ENCODE peak calls at places on chromosomes 2 and 18, in ten cellular contexts. O is PC-3, D is thoracic aorta, M is cardiac fibroblast, Q is kidney epithelial cell, W is HepG2, J is adrenal gland, V is fibroblast of mammary gland, R is cardiac muscle cell, S is GM12865. E is an unnamed sample.

GRCh38 chr18:46393230-46393629 is 263.8 kb downstream of the LOXHD1 start:
- DNase-seq in J (no peak), M (no peak), R (no peak), D (no peak), W (no peak), S (no peak), V (no peak), Q (no peak), O (no peak), E (no peak)

GRCh38 chr2:188701836-188702235 is 272.3 kb upstream of the COL3A1 start:
- DNase-seq in D (no peak), V (peak), O (peak), R (peak), S (no peak), M (peak), W (no peak), J (no peak), Q (no peak), E (no peak)

GRCh38 chr2:235077046-235077445 is 125.2 kb downstream of the SH3BP4 start:
- DNase-seq in R (no peak), M (no peak), J (no peak), O (no peak), V (no peak), D (no peak), S (no peak), Q (no peak), W (no peak), E (no peak)

GRCh38 chr18:57276720-57277284 is 75.6 kb upstream of the ST8SIA3 start:
- DNase-seq in W (no peak), O (no peak), R (no peak), J (no peak), V (no peak), D (no peak), M (no peak), S (no peak), Q (no peak), E (no peak)

GRCh38 chr2:217360781-217361485 is 501.1 kb upstream of the TNP1 start:
- DNase-seq in J (peak), V (peak), Q (peak), O (peak), W (no peak), D (no peak), R (peak), S (no peak), M (peak), E (no peak)

GRCh38 chr2:66700181-66700686 is 265.3 kb downstream of the MEIS1 start:
- DNase-seq in M (no peak), V (no peak), W (no peak), Q (no peak), D (no peak), R (no peak), J (no peak), S (no peak), O (peak), E (no peak)

GRCh38 chr2:201257381-201257940 is 2.9 kb upstream of the CASP8 start:
- DNase-seq in D (no peak), M (no peak), W (no peak), Q (no peak), J (peak), O (no peak), S (peak), R (no peak), V (no peak), E (peak)

GRCh38 chr2:142130111-142131015 is 453 bp downstream of the LRP1B start:
- DNase-seq in W (peak), J (peak), D (no peak), O (peak), R (peak), Q (no peak), S (peak), M (peak), V (peak), E (peak)

GRCh38 chr2:457792-458430 is 170.0 kb upstream of the ALKAL2 start:
- DNase-seq in J (no peak), V (no peak), W (no peak), O (peak), M (no peak), D (no peak), S (no peak), R (no peak), Q (peak), E (no peak)

GRCh38 chr2:33134086-33134763 is 187.5 kb downstream of the LTBP1 start:
- DNase-seq in W (peak), J (peak), S (no peak), R (peak), Q (peak), D (peak), M (peak), V (peak), O (peak), E (no peak)

GRCh38 chr2:64904405-64905329 is 84.5 kb upstream of the SLC1A4 start:
- DNase-seq in J (no peak), Q (no peak), V (no peak), D (no peak), S (peak), M (no peak), R (no peak), O (no peak), W (peak), E (no peak)

GRCh38 chr2:38097611-38098350 is 21.8 kb upstream of the CYP1B1 start:
- DNase-seq in V (peak), O (no peak), J (no peak), Q (no peak), S (no peak), W (no peak), R (peak), M (peak), D (no peak), E (no peak)

GRCh38 chr2:6342273-6342920 is 523.3 kb downstream of the CMPK2 start:
- DNase-seq in S (no peak), O (no peak), J (no peak), M (no peak), R (no peak), W (no peak), V (no peak), D (no peak), Q (no peak), E (no peak)

GRCh38 chr18:3675446-3675845 is 225.5 kb downstream of the TGIF1 start:
- DNase-seq in Q (peak), M (no peak), V (no peak), R (no peak), J (no peak), D (no peak), W (peak), S (no peak), O (peak), E (no peak)

GRCh38 chr2:66982766-66983165 is 414.4 kb upstream of the ETAA1 start:
- DNase-seq in V (peak), O (peak), J (no peak), D (no peak), W (no peak), Q (no peak), M (peak), S (no peak), R (peak), E (no peak)

GRCh38 chr2:237596518-237596855 is 6.0 kb upstream of the RAB17 start:
- DNase-seq in Q (no peak), M (no peak), R (no peak), D (no peak), W (no peak), O (no peak), V (no peak), S (no peak), J (no peak), E (no peak)

GRCh38 chr2:88442501-88442900 is 10.0 kb downstream of the FOXI3 start:
- DNase-seq in O (no peak), Q (no peak), R (no peak), S (no peak), J (no peak), M (no peak), V (no peak), W (no peak), D (no peak), E (no peak)

GRCh38 chr18:23825978-23826405 is 136.7 kb downstream of the LAMA3 start:
- DNase-seq in V (peak), Q (peak), S (no peak), J (peak), D (peak), M (peak), W (no peak), O (peak), R (peak), E (no peak)

GRCh38 chr2:48600204-48600813 is 17.3 kb upstream of the GTF2A1L start:
- DNase-seq in W (peak), D (no peak), J (peak), V (peak), S (peak), R (peak), Q (no peak), M (peak), O (peak), E (no peak)

GRCh38 chr18:66440433-66440832 is 163.5 kb downstream of the CDH19 start:
- DNase-seq in M (no peak), J (no peak), O (no peak), V (no peak), Q (no peak), D (no peak), W (peak), R (no peak), S (no peak), E (no peak)

GRCh38 chr2:207334631-207335371 is 169.1 kb upstream of the KLF7 start:
- DNase-seq in M (peak), S (peak), W (no peak), V (peak), J (peak), D (peak), Q (peak), R (peak), O (peak), E (peak)

GRCh38 chr2:118431188-118431562 is 342.9 kb downstream of the INSIG2 start:
- DNase-seq in M (peak), D (no peak), V (no peak), R (peak), O (peak), W (no peak), J (no peak), S (no peak), Q (no peak), E (no peak)

GRCh38 chr2:201432551-201433388 is 18.5 kb downstream of the TRAK2 start:
- DNase-seq in R (peak), V (peak), D (no peak), M (peak), O (no peak), J (peak), Q (no peak), W (no peak), S (no peak), E (no peak)

GRCh38 chr2:177241771-177242135 is 22.8 kb downstream of the NFE2L2 start:
- DNase-seq in V (no peak), S (no peak), R (no peak), D (no peak), W (no peak), O (no peak), M (peak), Q (no peak), J (no peak), E (no peak)

GRCh38 chr2:23617817-23618216 is 232.8 kb downstream of the KLHL29 start:
- DNase-seq in D (no peak), M (no peak), Q (no peak), R (no peak), J (no peak), V (peak), W (no peak), O (no peak), S (no peak), E (no peak)

GRCh38 chr18:26614374-26614773 is 66.0 kb upstream of the KCTD1 start:
- DNase-seq in J (no peak), M (no peak), Q (no peak), W (no peak), O (no peak), D (no peak), V (no peak), R (no peak), S (no peak), E (no peak)

GRCh38 chr2:43084699-43085091 is 141.7 kb downstream of the ZFP36L2 start:
- DNase-seq in S (no peak), R (peak), D (no peak), V (peak), O (no peak), Q (no peak), M (peak), W (no peak), J (peak), E (no peak)

GRCh38 chr2:65037178-65037577 is 19.0 kb upstream of the CEP68 start:
- DNase-seq in J (no peak), W (no peak), M (no peak), D (no peak), R (no peak), Q (no peak), V (no peak), S (no peak), O (no peak), E (no peak)

GRCh38 chr18:33579868-33580205 is 1.8 kb downstream of the ASXL3 start:
- DNase-seq in O (no peak), J (no peak), M (no peak), W (no peak), Q (no peak), V (no peak), R (no peak), D (no peak), S (no peak), E (no peak)

GRCh38 chr2:39488450-39488849 is 51.4 kb upstream of the MAP4K3 start:
- DNase-seq in V (peak), D (no peak), M (peak), J (peak), O (peak), R (peak), W (peak), S (no peak), Q (peak), E (no peak)

GRCh38 chr2:191302459-191303155 is 57.4 kb downstream of the MYO1B start:
- DNase-seq in O (peak), J (no peak), W (peak), Q (no peak), D (no peak), S (peak), R (no peak), M (no peak), V (peak), E (peak)

GRCh38 chr18:4438938-4439337 is 16.2 kb downstream of the DLGAP1 start:
- DNase-seq in D (no peak), S (no peak), W (no peak), R (no peak), Q (no peak), V (no peak), J (no peak), O (no peak), M (no peak), E (no peak)

GRCh38 chr2:112626604-112627059 is 19.1 kb upstream of the SLC20A1 start:
- DNase-seq in J (peak), W (peak), S (peak), R (peak), O (peak), D (no peak), V (peak), Q (no peak), M (peak), E (peak)

GRCh38 chr2:15241208-15241607 is 319.9 kb downstream of the NBAS start:
- DNase-seq in W (peak), D (no peak), Q (no peak), J (no peak), R (no peak), V (no peak), S (no peak), O (peak), M (no peak), E (no peak)

GRCh38 chr2:226758886-226759660 is 40.5 kb downstream of the IRS1 start:
- DNase-seq in M (peak), S (no peak), W (no peak), O (peak), R (peak), D (no peak), Q (no peak), V (peak), J (no peak), E (no peak)

GRCh38 chr2:204473224-204473623 is 72.1 kb upstream of the PARD3B start:
- DNase-seq in D (no peak), Q (no peak), M (no peak), S (no peak), O (peak), J (no peak), V (no peak), R (no peak), W (no peak), E (no peak)

GRCh38 chr2:45922577-45922988 is 271.1 kb downstream of the PRKCE start:
- DNase-seq in W (no peak), V (no peak), R (peak), O (peak), S (no peak), M (peak), Q (no peak), J (no peak), D (no peak), E (no peak)

GRCh38 chr2:235577404-235578330 is 83.8 kb downstream of the AGAP1 start:
- DNase-seq in D (no peak), J (peak), W (peak), Q (no peak), V (peak), O (no peak), S (no peak), R (peak), M (peak), E (no peak)

GRCh38 chr2:78993518-78994148 is 31.9 kb upstream of the REG3G start:
- DNase-seq in M (no peak), J (no peak), Q (no peak), W (no peak), O (no peak), D (no peak), V (no peak), R (no peak), S (no peak), E (no peak)

GRCh38 chr2:78992807-78993517 is 32.5 kb upstream of the REG3G start:
- DNase-seq in J (no peak), D (no peak), S (no peak), Q (no peak), M (no peak), V (no peak), R (no peak), W (no peak), O (no peak), E (no peak)

GRCh38 chr2:78994789-78995188 is 30.7 kb upstream of the REG3G start:
- DNase-seq in V (no peak), Q (no peak), M (no peak), D (no peak), R (no peak), S (no peak), O (no peak), J (no peak), W (no peak), E (no peak)

GRCh38 chr2:78992451-78992806 is 33.1 kb upstream of the REG3G start:
- DNase-seq in S (no peak), V (peak), J (peak), W (peak), M (peak), D (no peak), Q (no peak), O (peak), R (peak), E (no peak)
- TF ChIP-seq CTCF in S (peak), V (peak), J (peak), W (peak), M (peak), D (no peak), Q (peak), O (peak), R (peak), E (peak)

DNA sequence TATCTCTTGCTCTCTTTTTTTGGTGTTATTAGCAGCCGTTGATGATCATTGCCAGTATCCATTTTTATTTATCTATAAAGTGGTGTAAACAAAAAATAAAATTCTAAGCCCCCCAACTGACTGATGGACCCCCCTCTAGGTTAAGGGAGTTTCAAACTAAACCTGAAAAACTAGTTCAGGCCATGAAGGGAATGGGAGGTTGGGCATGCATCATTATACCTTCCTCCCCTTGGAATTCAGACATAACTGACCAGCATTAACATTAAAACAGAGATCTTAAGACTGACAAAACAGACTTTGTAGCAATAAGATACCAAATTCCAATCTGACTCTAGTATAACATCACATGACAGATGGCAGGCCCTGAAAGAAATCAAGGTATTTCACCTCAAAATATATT is 20.2 kb downstream of the RALBP1 start:
- DNase-seq in D (no peak), S (no peak), V (no peak), W (no peak), R (no peak), O (no peak), J (no peak), M (no peak), Q (no peak), E (no peak)
- H3K4me3 ChIP-seq in D (no peak), S (no peak), V (no peak), W (no peak), R (no peak), O (no peak), J (no peak), M (no peak), Q (no peak), E (no peak)

GRCh38 chr2:231612199-231613053 is 19.8 kb downstream of the TEX44 start:
- DNase-seq in J (peak), W (peak), R (peak), O (peak), Q (peak), V (peak), M (peak), S (peak), D (peak), E (peak)
- TF ChIP-seq CTCF in J (peak), W (peak), R (peak), O (peak), Q (peak), V (peak), M (peak), S (peak), D (peak), E (peak)

GRCh38 chr2:69381337-69381737 is 5.7 kb downstream of the GFPT1 start:
- DNase-seq in O (peak), S (no peak), W (no peak), Q (no peak), M (peak), R (peak), V (peak), D (no peak), J (no peak), E (no peak)
- H3K4me3 ChIP-seq in O (no peak), S (no peak), W (no peak), Q (no peak), M (no peak), R (no peak), V (no peak), D (no peak), J (no peak), E (no peak)

DNA sequence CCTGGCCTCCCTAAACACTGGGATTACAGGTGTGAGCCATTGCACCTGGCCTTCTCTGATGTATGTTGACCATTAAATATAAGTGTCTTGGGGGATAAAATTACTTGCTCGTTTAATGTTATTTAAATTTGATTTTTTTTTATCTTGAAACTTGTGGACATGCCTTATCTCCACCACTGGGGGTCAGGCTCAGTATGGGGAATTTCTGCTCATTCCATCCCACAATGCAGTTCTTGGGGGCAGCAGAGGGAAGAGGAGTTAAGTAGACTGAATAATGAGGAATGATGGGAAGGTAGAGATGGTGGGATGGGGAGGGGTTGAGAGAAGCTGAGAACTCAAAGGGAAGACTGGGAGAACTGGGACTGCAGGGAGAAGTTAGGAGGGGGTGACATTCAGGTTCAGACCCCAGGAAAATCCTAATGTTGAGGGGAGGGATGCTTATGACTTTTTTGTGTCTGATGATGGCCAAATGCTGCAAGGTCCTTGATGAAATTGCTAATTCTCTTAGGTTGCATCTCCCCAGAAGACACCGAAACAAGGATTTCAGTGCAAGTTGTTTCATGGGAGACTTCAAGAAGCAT is 174.2 kb downstream of the MIB1 start:
- DNase-seq in D (no peak), J (peak), S (peak), M (peak), W (peak), O (peak), Q (no peak), V (peak), R (peak), E (no peak)
- TF ChIP-seq CTCF in D (peak), J (peak), S (peak), M (peak), W (peak), O (peak), Q (peak), V (peak), R (peak), E (peak)

DNA sequence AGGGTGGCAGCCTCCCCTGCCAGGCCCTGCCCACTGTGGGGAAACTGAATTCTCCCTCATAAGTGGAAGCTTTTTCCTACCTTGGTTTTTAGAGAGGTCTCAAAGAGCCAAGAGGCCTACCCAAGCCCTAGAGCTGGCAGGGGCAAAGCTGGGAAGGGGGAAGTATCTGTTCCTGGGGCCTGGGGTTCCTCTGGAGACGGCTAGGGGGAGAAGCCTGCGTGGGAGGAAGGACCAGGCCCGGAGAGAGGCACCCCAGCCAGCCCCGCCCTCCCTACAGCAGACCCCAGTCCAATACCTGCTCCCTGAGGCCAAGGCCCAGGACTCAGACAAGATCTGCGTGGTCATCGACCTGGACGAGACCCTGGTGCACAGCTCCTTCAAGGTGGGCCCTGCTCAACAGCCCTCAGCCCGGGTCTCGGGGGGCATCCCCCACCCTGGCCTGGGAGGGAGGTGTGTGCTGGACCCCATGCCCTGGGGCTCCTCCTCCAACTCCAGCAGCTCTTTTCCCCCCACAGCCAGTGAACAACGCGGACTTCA is 2.2 kb downstream of the CTDSP1 start:
- DNase-seq in M (no peak), J (no peak), Q (no peak), D (no peak), W (no peak), V (no peak), O (no peak), R (no peak), S (no peak), E (no peak)
- H3K4me3 ChIP-seq in M (peak), J (peak), Q (no peak), D (peak), W (peak), V (no peak), O (peak), R (no peak), S (no peak), E (peak)

GRCh38 chr2:30686000-30686399 is 121.2 kb downstream of the CAPN13 start:
- DNase-seq in O (peak), J (no peak), M (no peak), Q (no peak), D (no peak), S (peak), W (peak), V (no peak), R (no peak), E (no peak)
- TF ChIP-seq CTCF in O (peak), J (no peak), M (peak), Q (peak), D (peak), S (peak), W (peak), V (peak), R (peak), E (peak)

GRCh38 chr2:105371810-105372209 is 27.0 kb downstream of the FHL2 start:
- DNase-seq in V (no peak), D (no peak), O (no peak), W (no peak), S (no peak), J (no peak), Q (no peak), M (no peak), R (no peak), E (no peak)
- H3K4me3 ChIP-seq in V (no peak), D (no peak), O (no peak), W (no peak), S (no peak), J (no peak), Q (no peak), M (no peak), R (no peak), E (no peak)